ENCODE peak calls at places on chromosome 2, in five cellular contexts. P is M059J; U is stimulated activated CD4-positive, alpha-beta T cell treated with anti-CD3 and anti-CD28 coated beads, Interleukin-15, amount 100 ng/mL, for 24 hours; D is WTC11; F is psoas muscle. A is an unnamed sample.

GRCh38 chr2:165505514-165505913 is 36.0 kb downstream of the CSRNP3 start:
- DNase-seq in P (peak), U (no peak), D (no peak), F (no peak), A (no peak)

GRCh38 chr2:121653035-121653434 is 3.8 kb upstream of the CLASP1 start:
- DNase-seq in P (no peak), U (no peak), D (no peak), F (no peak), A (no peak)

GRCh38 chr2:20574930-20575329 is 76.0 kb downstream of the HS1BP3 start:
- DNase-seq in P (no peak), U (no peak), D (no peak), F (no peak), A (no peak)

GRCh38 chr2:38190542-38191218 is 114.7 kb upstream of the CYP1B1 start:
- DNase-seq in P (peak), U (no peak), D (no peak), F (no peak), A (no peak)

GRCh38 chr2:88227446-88227845 is 57.3 kb downstream of the THNSL2 start:
- DNase-seq in P (peak), U (no peak), D (no peak), F (no peak), A (no peak)

GRCh38 chr2:238483656-238484055 is 56.9 kb downstream of the ASB1 start:
- DNase-seq in P (no peak), U (no peak), D (no peak), F (no peak), A (no peak)

GRCh38 chr2:160051374-160051800 is 11.0 kb downstream of the PLA2R1 start:
- DNase-seq in P (no peak), U (no peak), D (no peak), F (no peak), A (no peak)

GRCh38 chr2:179097131-179097530 is 47.2 kb upstream of the CCDC141 start:
- DNase-seq in P (no peak), U (no peak), D (no peak), F (no peak), A (no peak)

GRCh38 chr2:168192839-168193616 is 54.4 kb downstream of the STK39 start:
- DNase-seq in P (peak), U (peak), D (no peak), F (no peak), A (no peak)

GRCh38 chr2:11829947-11830707 is 83.7 kb downstream of the LPIN1 start:
- DNase-seq in P (peak), U (peak), D (peak), F (peak), A (peak)

GRCh38 chr2:43131051-43131889 is 95.1 kb downstream of the ZFP36L2 start:
- DNase-seq in P (peak), U (peak), D (peak), F (peak), A (no peak)